ENCODE peak calls at places on chromosome 2, in five cellular contexts. G is psoas muscle, J is GM12878, X is epithelial cell of esophagus, C is MCF 10A. A is an unnamed sample.

GRCh38 chr2:3204451-3204850 is 173.2 kb downstream of the EIPR1 start:
- DNase-seq in G (no peak), J (no peak), X (no peak), C (no peak), A (no peak)

GRCh38 chr2:220458051-220458450 is 830.6 kb downstream of the SLC4A3 start:
- DNase-seq in G (no peak), J (no peak), X (peak), C (no peak), A (no peak)

GRCh38 chr2:56077352-56077915 is 106.4 kb upstream of the CCDC85A start:
- DNase-seq in G (no peak), J (no peak), X (peak), C (peak), A (no peak)

GRCh38 chr2:222307978-222308479 is 9.2 kb upstream of the PAX3 start:
- DNase-seq in G (no peak), J (no peak), X (no peak), C (no peak), A (no peak)

GRCh38 chr2:152924722-152925121 is 206.3 kb downstream of the ARL6IP6 start:
- DNase-seq in G (no peak), J (no peak), X (peak), C (peak), A (no peak)

GRCh38 chr2:232781765-232782164 is 5.4 kb upstream of the KCNJ13 start:
- DNase-seq in G (no peak), J (peak), X (peak), C (peak), A (no peak)

GRCh38 chr2:236962816-236963215 is 122.9 kb upstream of the COPS8 start:
- DNase-seq in G (no peak), J (no peak), X (no peak), C (no peak), A (no peak)

GRCh38 chr2:152062130-152063091 is 36.4 kb downstream of the CACNB4 start:
- DNase-seq in G (peak), J (no peak), X (peak), C (peak), A (no peak)

GRCh38 chr2:36438454-36438977 is 82.9 kb downstream of the CRIM1 start:
- DNase-seq in G (no peak), J (no peak), X (peak), C (peak), A (no peak)

GRCh38 chr2:201403904-201404303 is 46.8 kb upstream of the FLACC1 start:
- DNase-seq in G (no peak), J (no peak), X (peak), C (peak), A (no peak)

GRCh38 chr2:27723372-27724144 is 48.0 kb upstream of the MRPL33 start:
- DNase-seq in G (peak), J (no peak), X (peak), C (peak), A (no peak)
- TF ChIP-seq CTCF in G (peak), J (peak), X (peak), C (peak), A (peak)

DNA sequence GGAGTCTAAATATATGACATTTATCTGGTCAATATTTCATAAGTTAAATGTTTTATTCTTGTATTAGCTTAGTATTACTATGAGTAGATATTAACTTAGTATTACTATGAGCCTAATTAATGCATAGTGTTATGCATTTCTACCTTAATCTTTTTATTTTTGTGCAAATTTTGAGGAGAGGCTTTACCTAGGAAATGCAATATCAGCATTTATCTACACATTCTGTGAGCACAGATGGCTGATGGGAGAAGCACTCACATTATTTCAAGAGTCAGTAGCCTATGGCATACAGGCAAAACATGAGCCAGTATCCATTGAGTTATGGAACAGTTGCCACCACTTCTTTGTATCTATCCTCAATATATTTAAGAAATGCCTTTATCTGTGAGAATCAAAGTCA is 404.6 kb upstream of the KCNJ3 start:
- DNase-seq in G (no peak), J (no peak), X (no peak), C (no peak), A (no peak)
- TF ChIP-seq CTCF in G (no peak), J (no peak), X (no peak), C (no peak), A (no peak)

GRCh38 chr2:16096962-16097361 is 156.6 kb downstream of the MYCN start:
- DNase-seq in G (no peak), J (no peak), X (no peak), C (no peak), A (no peak)
- TF ChIP-seq CTCF in G (no peak), J (no peak), X (no peak), C (no peak), A (no peak)

GRCh38 chr2:65351234-65351947 is 81.0 kb downstream of the SPRED2 start:
- DNase-seq in G (no peak), J (no peak), X (no peak), C (no peak), A (no peak)

GRCh38 chr2:65349863-65350262 is 82.5 kb downstream of the SPRED2 start:
- DNase-seq in G (peak), J (no peak), X (peak), C (peak), A (no peak)

GRCh38 chr2:65351948-65352595 is 80.3 kb downstream of the SPRED2 start:
- DNase-seq in G (no peak), J (no peak), X (no peak), C (no peak), A (no peak)

GRCh38 chr2:65353046-65353445 is 79.4 kb downstream of the SPRED2 start:
- DNase-seq in G (no peak), J (no peak), X (no peak), C (no peak), A (no peak)

DNA sequence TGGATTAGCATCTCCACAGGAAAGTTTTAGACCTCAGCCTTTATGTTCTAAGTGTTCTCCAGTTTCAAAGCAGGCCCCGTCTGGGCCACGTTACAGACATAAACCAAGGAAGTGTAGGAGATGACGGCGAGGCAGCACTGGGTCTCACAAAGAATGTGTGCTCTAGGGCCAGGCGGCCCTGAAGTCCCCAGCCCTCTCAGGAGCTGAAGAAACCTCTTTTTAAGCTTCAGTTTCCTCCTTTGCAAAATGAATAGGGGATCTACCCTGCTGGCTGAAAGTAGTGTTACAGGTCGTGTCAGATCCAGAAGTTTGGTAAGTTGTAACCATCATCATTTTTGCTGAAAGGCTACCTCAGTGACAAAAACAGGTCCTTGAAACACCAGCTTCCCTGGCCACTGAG is 81.7 kb downstream of the SPRED2 start:
- DNase-seq in G (no peak), J (no peak), X (no peak), C (no peak), A (no peak)
- TF ChIP-seq CTCF in G (no peak), J (peak), X (peak), C (peak), A (peak)

DNA sequence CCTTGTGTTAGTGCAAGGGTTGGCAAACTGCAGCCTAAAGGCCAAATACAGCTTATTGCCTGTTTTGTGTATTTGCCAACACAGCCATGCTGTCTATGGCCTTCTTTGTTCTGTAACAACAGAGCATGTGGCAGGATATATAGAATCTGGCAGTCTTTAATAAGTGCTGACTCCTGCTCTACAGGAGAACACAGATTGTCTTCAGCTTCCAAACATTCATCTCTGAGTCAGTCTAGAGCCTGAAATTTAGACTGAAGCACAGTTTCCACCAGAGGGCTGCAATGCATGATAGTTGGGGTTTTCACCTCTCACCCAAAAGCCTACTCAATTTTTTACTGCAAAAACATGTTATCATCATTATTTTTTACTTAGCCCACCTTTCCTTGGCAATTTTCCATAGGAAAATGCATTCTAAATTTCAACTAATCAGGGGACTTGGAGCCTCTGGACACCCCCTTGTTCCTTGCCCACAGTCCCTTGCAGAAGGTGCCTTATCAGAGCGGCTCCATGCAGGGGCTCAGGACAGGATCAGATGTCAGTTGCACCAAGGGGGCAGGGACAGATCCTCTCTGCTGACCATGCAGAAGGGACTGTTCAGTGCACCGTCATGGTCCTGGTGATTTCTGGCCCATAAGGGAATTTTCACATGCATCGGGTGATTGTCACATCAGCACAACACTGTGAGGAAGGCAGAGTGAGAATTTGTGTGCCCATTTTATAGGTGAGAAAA is 12.4 kb downstream of the IL37 start:
- DNase-seq in G (no peak), J (no peak), X (no peak), C (no peak), A (no peak)
- TF ChIP-seq CTCF in G (no peak), J (no peak), X (no peak), C (no peak), A (no peak)

GRCh38 chr2:145752091-145752806 is 1232.3 kb upstream of the ZEB2 start:
- DNase-seq in G (no peak), J (no peak), X (peak), C (peak), A (no peak)
- TF ChIP-seq CTCF in G (peak), J (peak), X (peak), C (peak), A (peak)

GRCh38 chr2:233803994-233804393 is 25.9 kb downstream of the MROH2A start:
- DNase-seq in G (no peak), J (no peak), X (no peak), C (no peak), A (no peak)

GRCh38 chr2:233800231-233800630 is 22.1 kb downstream of the MROH2A start:
- DNase-seq in G (no peak), J (no peak), X (no peak), C (no peak), A (no peak)

GRCh38 chr2:233802132-233802815 is 24.1 kb downstream of the MROH2A start:
- DNase-seq in G (no peak), J (no peak), X (no peak), C (no peak), A (no peak)

GRCh38 chr2:233801357-233802131 is 23.4 kb downstream of the MROH2A start:
- DNase-seq in G (no peak), J (no peak), X (peak), C (peak), A (no peak)

DNA sequence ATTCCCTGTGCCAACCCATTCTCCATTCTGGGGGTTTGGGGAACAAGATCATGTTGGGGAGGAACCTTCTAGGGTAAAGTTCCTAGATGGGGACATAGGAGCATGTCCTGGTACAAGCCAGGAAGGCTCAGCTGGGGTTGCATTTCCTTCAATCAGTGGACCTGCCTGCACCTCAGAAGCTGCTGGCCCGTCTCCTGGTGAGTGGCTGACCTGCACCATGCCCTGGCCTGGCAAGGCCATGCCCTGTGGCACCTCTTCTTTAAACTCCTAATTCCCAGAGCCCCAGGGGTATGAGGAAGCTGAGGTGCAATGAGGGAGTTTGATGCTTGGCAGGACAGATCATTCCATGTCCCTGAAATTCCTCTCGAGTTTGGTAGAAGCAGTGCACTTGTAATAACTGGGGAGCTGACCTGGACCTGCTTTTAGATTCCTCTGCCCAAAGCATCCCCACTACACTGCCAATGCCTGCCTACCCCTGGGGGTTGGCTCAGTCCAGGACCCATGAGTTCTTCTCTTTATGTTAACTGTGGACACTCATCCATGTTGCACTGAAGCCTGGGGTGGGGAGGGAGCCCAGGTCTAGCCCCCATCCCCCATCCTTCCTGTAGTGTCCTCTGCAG is 25.3 kb downstream of the MROH2A start:
- DNase-seq in G (no peak), J (no peak), X (no peak), C (no peak), A (no peak)
- TF ChIP-seq CTCF in G (no peak), J (no peak), X (no peak), C (no peak), A (no peak)

GRCh38 chr2:176085861-176086771 is 2.4 kb upstream of the EVX2 start:
- DNase-seq in G (no peak), J (no peak), X (peak), C (peak), A (no peak)
- TF ChIP-seq CTCF in G (peak), J (no peak), X (peak), C (peak), A (peak)

GRCh38 chr2:133262888-133263287 is 305.4 kb downstream of the NCKAP5 start:
- DNase-seq in G (no peak), J (no peak), X (peak), C (no peak), A (no peak)
- TF ChIP-seq CTCF in G (no peak), J (no peak), X (peak), C (peak), A (peak)

A was measured in chondrocyte.